ENCODE peak calls at places on chromosomes 6 and 20, in seven cellular contexts. S, W, K, M, X, U and J are unnamed samples.

GRCh38 chr6:11798096-11798495 is 19.5 kb upstream of the ADTRP start:
- DNase-seq in S (no peak), W (no peak), K (no peak), M (no peak), X (no peak), U (no peak), J (no peak)

GRCh38 chr6:107120404-107120803 is 5.1 kb upstream of the BEND3 start:
- DNase-seq in S (no peak), W (no peak), K (no peak), M (no peak), X (no peak), U (no peak), J (no peak)

GRCh38 chr20:48205281-48205782 is 420.1 kb upstream of the SULF2 start:
- DNase-seq in S (no peak), W (no peak), K (no peak), M (no peak), X (no peak), U (no peak), J (no peak)

GRCh38 chr6:12151433-12151820 is 138.7 kb upstream of the EDN1 start:
- DNase-seq in S (no peak), W (no peak), K (no peak), M (no peak), X (no peak), U (no peak), J (no peak)

GRCh38 chr6:46453221-46453620 is 38.0 kb downstream of the RCAN2 start:
- DNase-seq in S (no peak), W (no peak), K (peak), M (peak), X (no peak), U (no peak), J (no peak)

GRCh38 chr6:37724530-37725220 is 27.0 kb upstream of the MDGA1 start:
- DNase-seq in S (no peak), W (no peak), K (no peak), M (no peak), X (no peak), U (no peak), J (no peak)

GRCh38 chr6:120302041-120302440 is 952.5 kb upstream of the MAN1A1 start:
- DNase-seq in S (no peak), W (no peak), K (no peak), M (no peak), X (no peak), U (no peak), J (no peak)

GRCh38 chr6:109010703-109011102 is 83.9 kb downstream of the SESN1 start:
- DNase-seq in S (no peak), W (peak), K (no peak), M (peak), X (no peak), U (no peak), J (no peak)

GRCh38 chr6:125962900-125963497 is 6.4 kb downstream of the HINT3 start:
- DNase-seq in S (no peak), W (no peak), K (no peak), M (peak), X (no peak), U (no peak), J (no peak)

GRCh38 chr20:58233881-58234528 is 5.6 kb upstream of the ANKRD60 start:
- DNase-seq in S (no peak), W (no peak), K (no peak), M (no peak), X (no peak), U (no peak), J (no peak)

GRCh38 chr6:111805511-111806181 is 67.6 kb downstream of the FYN start:
- DNase-seq in S (no peak), W (no peak), K (peak), M (no peak), X (no peak), U (no peak), J (no peak)

GRCh38 chr6:156752666-156753301 is 24.4 kb upstream of the ARID1B start:
- DNase-seq in S (no peak), W (peak), K (no peak), M (no peak), X (no peak), U (no peak), J (no peak)

GRCh38 chr20:54293526-54293925 is 85.6 kb downstream of the PFDN4 start:
- DNase-seq in S (no peak), W (no peak), K (no peak), M (peak), X (no peak), U (no peak), J (no peak)

GRCh38 chr20:8579060-8579459 is 447.0 kb downstream of the PLCB1 start:
- DNase-seq in S (no peak), W (no peak), K (no peak), M (no peak), X (no peak), U (no peak), J (no peak)

GRCh38 chr6:4355241-4355640 is 219.9 kb upstream of the ECI2 start:
- DNase-seq in S (peak), W (no peak), K (peak), M (no peak), X (no peak), U (no peak), J (no peak)

GRCh38 chr20:12928755-12929401 is 79.9 kb upstream of the SPTLC3 start:
- DNase-seq in S (no peak), W (no peak), K (peak), M (no peak), X (peak), U (no peak), J (no peak)

GRCh38 chr20:33947709-33948295 is 45.9 kb upstream of the RALY start:
- DNase-seq in S (peak), W (peak), K (peak), M (peak), X (peak), U (no peak), J (no peak)